ENCODE peak calls at places on chromosome 15, in seven cellular contexts. W is psoas muscle, Q is astrocyte of the spinal cord, E is H1, A is tibial nerve, P is coronary artery, S is breast epithelium. N is an unnamed sample.

GRCh38 chr15:58715266-58715917 is 34.1 kb downstream of the ADAM10 start:
- DNase-seq in W (no peak), Q (no peak), E (no peak), A (no peak), P (no peak), S (no peak), N (no peak)

GRCh38 chr15:59553879-59554735 is 57.5 kb upstream of the GCNT3 start:
- DNase-seq in W (no peak), Q (peak; percentile 73), E (no peak), A (no peak), P (no peak), S (peak; percentile 35), N (no peak)

GRCh38 chr15:64686130-64686735 is 89.2 kb downstream of the RBPMS2 start:
- DNase-seq in W (no peak), Q (peak; percentile 66), E (no peak), A (peak; percentile 80), P (no peak), S (no peak), N (no peak)

GRCh38 chr15:87961851-87962816 is 294.4 kb downstream of the NTRK3 start:
- DNase-seq in W (no peak), Q (no peak), E (no peak), A (no peak), P (no peak), S (no peak), N (no peak)

GRCh38 chr15:83650831-83651230 is 3.1 kb upstream of the ADAMTSL3 start:
- DNase-seq in W (no peak), Q (no peak), E (no peak), A (no peak), P (no peak), S (no peak), N (no peak)

GRCh38 chr15:78449220-78449999 is 11.4 kb downstream of the IREB2 start:
- DNase-seq in W (no peak), Q (no peak), E (no peak), A (no peak), P (no peak), S (no peak), N (no peak)

GRCh38 chr15:82829234-82829633 is 19.8 kb downstream of the WHAMM start:
- DNase-seq in W (no peak), Q (no peak), E (no peak), A (peak; percentile 3), P (no peak), S (no peak), N (no peak)

GRCh38 chr15:98873441-98874218 is 134.0 kb downstream of the PGPEP1L start:
- DNase-seq in W (no peak), Q (peak; percentile 88), E (no peak), A (no peak), P (no peak), S (no peak), N (no peak)

GRCh38 chr15:38750816-38751215 is 186.2 kb upstream of the RASGRP1 start:
- DNase-seq in W (no peak), Q (no peak), E (no peak), A (no peak), P (no peak), S (no peak), N (no peak)

GRCh38 chr15:77070500-77071337 is at the start of gene TSPAN3:
- DNase-seq in W (peak; percentile 95), Q (peak; percentile 93), E (peak; percentile 94), A (peak; percentile 83), P (peak; percentile 93), S (peak; percentile 79), N (peak; percentile 87)

GRCh38 chr15:84976746-84977345 is 4.8 kb upstream of the PDE8A start:
- DNase-seq in W (no peak), Q (no peak), E (no peak), A (no peak), P (no peak), S (no peak), N (no peak)

GRCh38 chr15:84969257-84969656 is 12.4 kb upstream of the PDE8A start:
- DNase-seq in W (no peak), Q (no peak), E (no peak), A (no peak), P (no peak), S (no peak), N (peak; percentile 53)

GRCh38 chr15:84970832-84971231 is 10.8 kb upstream of the PDE8A start:
- DNase-seq in W (no peak), Q (no peak), E (no peak), A (no peak), P (no peak), S (no peak), N (no peak)

GRCh38 chr15:84975871-84976351 is 5.7 kb upstream of the PDE8A start:
- DNase-seq in W (no peak), Q (no peak), E (no peak), A (no peak), P (no peak), S (no peak), N (no peak)

DNA sequence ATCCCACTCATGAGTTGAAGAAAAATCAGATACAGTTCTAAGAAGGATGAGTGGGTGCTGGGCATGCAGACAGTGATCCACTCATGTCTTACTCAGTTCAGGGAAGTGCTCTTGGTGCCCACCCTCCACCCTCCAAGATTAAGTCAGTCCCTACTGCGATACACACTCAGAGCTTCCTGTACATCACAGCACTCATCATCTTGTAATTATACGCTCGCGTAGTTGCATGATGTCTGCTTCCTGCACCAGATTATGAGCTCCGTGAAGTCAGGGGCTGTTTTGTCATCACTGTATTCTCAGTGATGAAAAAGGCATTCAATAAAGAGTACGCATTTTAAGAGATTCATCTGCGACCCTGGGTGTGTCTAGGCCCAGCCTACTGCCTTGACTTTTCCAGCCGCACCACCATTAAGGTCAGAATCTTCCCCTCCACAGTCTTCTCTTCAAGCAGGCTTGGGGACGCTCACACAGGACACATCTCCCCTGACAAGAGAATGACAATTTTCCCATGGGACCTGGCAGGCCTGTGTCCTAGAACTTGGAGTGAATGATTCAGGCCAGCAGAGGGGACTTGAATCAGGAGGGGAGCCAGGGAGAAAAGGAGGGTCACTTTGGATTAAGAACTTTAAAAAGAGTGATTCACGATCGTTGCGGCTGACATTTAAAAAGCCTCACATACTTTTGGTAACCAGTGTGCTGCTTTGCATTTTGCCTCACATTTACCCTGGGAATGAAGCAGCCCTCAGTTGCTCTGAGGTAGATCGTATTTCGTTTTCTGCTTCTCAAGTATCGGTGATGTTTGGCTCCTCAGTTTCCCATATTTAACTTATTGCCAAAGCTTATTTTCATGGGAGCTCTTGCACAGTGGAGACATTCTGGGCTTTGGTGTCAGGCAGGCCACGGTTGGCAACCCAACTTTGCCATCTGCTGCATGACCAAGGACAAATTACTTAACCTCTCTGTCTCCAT is 7.9 kb upstream of the PDE8A start:
- DNase-seq in W (no peak), Q (peak; percentile 62), E (no peak), A (no peak), P (no peak), S (no peak), N (no peak)
- TF ChIP-seq CTCF in W (no peak), Q (no peak), E (no peak), A (no peak), P (no peak), S (no peak), N (no peak)

GRCh38 chr15:100463515-100463914 is 65.2 kb downstream of the CERS3 start:
- DNase-seq in W (no peak), Q (no peak), E (no peak), A (no peak), P (no peak), S (peak; percentile 25), N (no peak)

GRCh38 chr15:100464256-100464655 is 64.5 kb downstream of the CERS3 start:
- DNase-seq in W (no peak), Q (no peak), E (no peak), A (no peak), P (no peak), S (no peak), N (no peak)

GRCh38 chr15:100464895-100465294 is 63.9 kb downstream of the CERS3 start:
- DNase-seq in W (no peak), Q (no peak), E (no peak), A (no peak), P (no peak), S (no peak), N (no peak)

GRCh38 chr15:100457201-100457600 is 71.5 kb downstream of the CERS3 start:
- DNase-seq in W (no peak), Q (peak; percentile 62), E (no peak), A (no peak), P (no peak), S (no peak), N (no peak)

GRCh38 chr15:100461049-100461448 is 67.7 kb downstream of the CERS3 start:
- DNase-seq in W (no peak), Q (no peak), E (no peak), A (no peak), P (no peak), S (no peak), N (no peak)
- H3K4me3 ChIP-seq in W (no peak overlapping the region), Q (no peak overlapping the region), E (no peak overlapping the region), A (no peak overlapping the region), P (no peak overlapping the region), S (no peak overlapping the region), N (no peak overlapping the region)

DNA sequence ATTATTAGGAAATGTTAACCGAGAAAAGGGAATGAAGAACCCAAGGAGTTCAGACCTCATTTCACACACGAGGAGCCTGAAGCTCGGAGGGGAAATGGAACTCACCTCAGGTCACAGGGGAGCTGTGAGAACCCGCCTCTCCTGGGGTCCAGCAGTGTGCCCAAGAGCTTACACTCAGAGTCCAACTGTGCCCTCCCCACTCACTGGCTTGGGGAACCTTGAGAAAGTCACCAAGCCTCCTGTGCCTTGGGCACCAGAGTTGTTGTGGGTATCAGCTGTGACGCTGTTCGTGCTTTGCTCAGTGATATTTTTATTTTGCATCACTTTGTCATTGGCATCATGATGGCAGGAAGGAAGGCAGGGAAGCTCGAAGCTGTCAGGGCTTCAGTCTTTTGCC is 83.4 kb downstream of the TLE3 start:
- DNase-seq in W (no peak), Q (no peak), E (no peak), A (no peak), P (no peak), S (no peak), N (no peak)
- TF ChIP-seq CTCF in W (no peak), Q (no peak), E (no peak), A (no peak), P (no peak), S (no peak), N (no peak)

DNA sequence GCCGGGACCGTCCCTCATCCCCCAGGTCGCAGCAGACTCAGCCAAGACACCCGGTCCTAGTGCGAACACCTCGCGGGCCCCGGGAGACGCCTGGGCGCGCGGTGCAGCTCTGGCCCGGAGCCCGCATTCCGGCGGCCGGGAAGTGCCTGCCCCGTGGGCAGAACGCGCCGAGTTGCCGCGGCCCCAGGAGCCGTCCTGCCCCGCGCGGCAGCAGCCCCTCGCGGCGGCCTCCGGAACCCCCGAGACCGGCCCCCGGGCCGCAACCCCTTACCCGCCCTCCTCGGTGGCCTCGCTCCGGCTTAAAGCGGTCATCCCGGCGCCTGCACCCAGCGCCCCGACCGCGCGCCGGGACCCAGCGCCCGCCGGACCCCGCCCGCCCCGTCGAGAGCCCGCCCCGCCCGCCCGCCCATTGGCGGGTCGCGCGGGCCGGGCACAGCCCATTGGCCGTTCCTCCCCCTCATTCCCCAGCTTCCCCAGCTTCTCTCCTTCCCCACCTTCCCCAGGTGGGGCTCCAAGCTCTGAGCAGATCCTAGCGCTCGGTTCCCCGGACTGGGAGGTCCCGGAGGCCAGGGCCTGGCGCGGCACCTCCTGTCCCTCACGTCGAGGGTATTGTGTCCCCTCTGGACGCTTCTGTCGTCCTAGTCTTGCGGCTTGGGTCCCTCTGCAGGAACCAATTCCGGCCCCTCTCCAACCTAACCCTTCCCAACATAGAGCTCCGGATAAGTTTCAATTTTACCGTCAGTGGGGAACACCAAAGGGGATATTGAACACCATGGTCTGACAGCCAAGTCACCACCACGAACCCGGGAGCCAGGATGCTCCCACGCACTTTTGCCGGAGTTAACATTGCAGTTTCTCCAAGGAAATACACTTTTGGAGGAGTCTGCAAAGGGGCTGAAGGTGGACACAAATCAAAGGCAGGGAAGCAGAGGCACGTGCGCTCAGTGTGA is at the start of gene GRAMD2A:
- DNase-seq in W (peak; percentile 34), Q (peak; percentile 39), E (peak; percentile 86), A (no peak), P (peak; percentile 72), S (no peak), N (no peak)
- H3K4me3 ChIP-seq in W (peak within 1 kb of the TSS; percentile 62), Q (peak within 1 kb of the TSS; percentile 27), E (peak within 1 kb of the TSS; percentile 49), A (peak within 1 kb of the TSS; percentile 52), P (peak within 1 kb of the TSS; percentile 76), S (peak within 1 kb of the TSS; percentile 72), N (peak within 1 kb of the TSS; percentile 51)

N was measured in dorsolateral prefrontal cortex.